ENCODE peak calls at places on chromosomes 5 and 9, in ten cellular contexts. One of them, this sample, is unnamed.

GRCh38 chr5:125865166-125865815 is 557.9 kb upstream of the GRAMD2B start:
- DNase-seq in AG09319: no peak
- DNase-seq in neural crest cell: no peak
- DNase-seq in ACHN: no peak
- DNase-seq in activated CD4-positive, alpha-beta T cell treated with anti-CD3 and anti-CD28 coated beads, Interleukin-2, amount 10 ng/mL, durations not matched to agents 7 days and 5 days: no peak
- DNase-seq in NCI-H460: no peak
- DNase-seq in PC-3: peak; percentile 51
- DNase-seq in cardiac muscle cell: peak; percentile 57
- DNase-seq in AG04450: no peak
- DNase-seq in endothelial cell: no peak
- DNase-seq in this sample: no peak

GRCh38 chr5:123035950-123036390 is 555 bp downstream of the PPIC start:
- DNase-seq in cardiac muscle cell: peak; percentile 63
- DNase-seq in AG09319: no peak
- DNase-seq in PC-3: peak; percentile 39
- DNase-seq in neural crest cell: peak; percentile 14
- DNase-seq in ACHN: peak; percentile 61
- DNase-seq in NCI-H460: no peak
- DNase-seq in activated CD4-positive, alpha-beta T cell treated with anti-CD3 and anti-CD28 coated beads, Interleukin-2, amount 10 ng/mL, durations not matched to agents 7 days and 5 days: no peak
- DNase-seq in AG04450: no peak
- DNase-seq in endothelial cell: peak; percentile 65
- DNase-seq in this sample: no peak

GRCh38 chr9:84154320-84154719 is 173.7 kb downstream of the RMI1 start:
- DNase-seq in PC-3: no peak
- DNase-seq in neural crest cell: no peak
- DNase-seq in NCI-H460: no peak
- DNase-seq in activated CD4-positive, alpha-beta T cell treated with anti-CD3 and anti-CD28 coated beads, Interleukin-2, amount 10 ng/mL, durations not matched to agents 7 days and 5 days: no peak
- DNase-seq in AG09319: no peak
- DNase-seq in ACHN: no peak
- DNase-seq in endothelial cell: no peak
- DNase-seq in cardiac muscle cell: peak; percentile 75
- DNase-seq in AG04450: no peak
- DNase-seq in this sample: no peak

GRCh38 chr5:116574682-116575634 is at the start of gene SEMA6A:
- DNase-seq in AG09319: peak; percentile 39
- DNase-seq in AG04450: peak; percentile 44
- DNase-seq in cardiac muscle cell: peak; percentile 91
- DNase-seq in ACHN: peak; percentile 96
- DNase-seq in endothelial cell: peak; percentile 99
- DNase-seq in PC-3: peak; percentile 77
- DNase-seq in neural crest cell: peak; percentile 94
- DNase-seq in activated CD4-positive, alpha-beta T cell treated with anti-CD3 and anti-CD28 coated beads, Interleukin-2, amount 10 ng/mL, durations not matched to agents 7 days and 5 days: peak; percentile 60
- DNase-seq in NCI-H460: peak; percentile 82
- DNase-seq in this sample: peak; percentile 69

GRCh38 chr9:134936762-134937555 is 19.2 kb upstream of the FCN1 start:
- DNase-seq in PC-3: no peak
- DNase-seq in ACHN: no peak
- DNase-seq in neural crest cell: no peak
- DNase-seq in AG04450: no peak
- DNase-seq in cardiac muscle cell: no peak
- DNase-seq in endothelial cell: no peak
- DNase-seq in activated CD4-positive, alpha-beta T cell treated with anti-CD3 and anti-CD28 coated beads, Interleukin-2, amount 10 ng/mL, durations not matched to agents 7 days and 5 days: no peak
- DNase-seq in AG09319: no peak
- DNase-seq in NCI-H460: no peak
- DNase-seq in this sample: no peak

GRCh38 chr5:116542619-116543018 is 32.0 kb downstream of the SEMA6A start:
- DNase-seq in PC-3: no peak
- DNase-seq in ACHN: no peak
- DNase-seq in activated CD4-positive, alpha-beta T cell treated with anti-CD3 and anti-CD28 coated beads, Interleukin-2, amount 10 ng/mL, durations not matched to agents 7 days and 5 days: no peak
- DNase-seq in neural crest cell: no peak
- DNase-seq in NCI-H460: no peak
- DNase-seq in AG09319: no peak
- DNase-seq in cardiac muscle cell: no peak
- DNase-seq in AG04450: no peak
- DNase-seq in endothelial cell: no peak
- DNase-seq in this sample: no peak

GRCh38 chr5:40381676-40382363 is 297.9 kb upstream of the PTGER4 start:
- DNase-seq in neural crest cell: no peak
- DNase-seq in activated CD4-positive, alpha-beta T cell treated with anti-CD3 and anti-CD28 coated beads, Interleukin-2, amount 10 ng/mL, durations not matched to agents 7 days and 5 days: no peak
- DNase-seq in PC-3: peak; percentile 96
- DNase-seq in cardiac muscle cell: no peak
- DNase-seq in endothelial cell: no peak
- DNase-seq in NCI-H460: peak; percentile 64
- DNase-seq in AG04450: no peak
- DNase-seq in AG09319: no peak
- DNase-seq in ACHN: no peak
- DNase-seq in this sample: no peak

GRCh38 chr9:137313326-137313920 is 11.4 kb upstream of the NRARP start:
- DNase-seq in AG09319: no peak
- DNase-seq in neural crest cell: no peak
- DNase-seq in cardiac muscle cell: no peak
- DNase-seq in endothelial cell: peak; percentile 4
- DNase-seq in activated CD4-positive, alpha-beta T cell treated with anti-CD3 and anti-CD28 coated beads, Interleukin-2, amount 10 ng/mL, durations not matched to agents 7 days and 5 days: no peak
- DNase-seq in NCI-H460: no peak
- DNase-seq in PC-3: no peak
- DNase-seq in ACHN: no peak
- DNase-seq in AG04450: no peak
- DNase-seq in this sample: no peak

GRCh38 chr5:143682788-143683419 is 129.1 kb upstream of the HMHB1 start:
- DNase-seq in AG04450: no peak
- DNase-seq in ACHN: no peak
- DNase-seq in activated CD4-positive, alpha-beta T cell treated with anti-CD3 and anti-CD28 coated beads, Interleukin-2, amount 10 ng/mL, durations not matched to agents 7 days and 5 days: no peak
- DNase-seq in neural crest cell: no peak
- DNase-seq in AG09319: no peak
- DNase-seq in NCI-H460: no peak
- DNase-seq in cardiac muscle cell: no peak
- DNase-seq in PC-3: no peak
- DNase-seq in endothelial cell: no peak
- DNase-seq in this sample: no peak

GRCh38 chr5:149803153-149803552 is 73.0 kb downstream of the PPARGC1B start:
- DNase-seq in endothelial cell: no peak
- DNase-seq in NCI-H460: no peak
- DNase-seq in neural crest cell: no peak
- DNase-seq in AG04450: no peak
- DNase-seq in AG09319: no peak
- DNase-seq in activated CD4-positive, alpha-beta T cell treated with anti-CD3 and anti-CD28 coated beads, Interleukin-2, amount 10 ng/mL, durations not matched to agents 7 days and 5 days: no peak
- DNase-seq in PC-3: no peak
- DNase-seq in ACHN: no peak
- DNase-seq in cardiac muscle cell: no peak
- DNase-seq in this sample: no peak

GRCh38 chr5:137400571-137400970 is 98.6 kb downstream of the SPOCK1 start:
- DNase-seq in PC-3: no peak
- DNase-seq in AG09319: no peak
- DNase-seq in neural crest cell: no peak
- DNase-seq in activated CD4-positive, alpha-beta T cell treated with anti-CD3 and anti-CD28 coated beads, Interleukin-2, amount 10 ng/mL, durations not matched to agents 7 days and 5 days: no peak
- DNase-seq in NCI-H460: no peak
- DNase-seq in endothelial cell: no peak
- DNase-seq in cardiac muscle cell: no peak
- DNase-seq in AG04450: no peak
- DNase-seq in ACHN: no peak
- DNase-seq in this sample: no peak

GRCh38 chr5:170774831-170775230 is 8.7 kb upstream of the GABRP start:
- DNase-seq in neural crest cell: no peak
- DNase-seq in AG09319: no peak
- DNase-seq in activated CD4-positive, alpha-beta T cell treated with anti-CD3 and anti-CD28 coated beads, Interleukin-2, amount 10 ng/mL, durations not matched to agents 7 days and 5 days: no peak
- DNase-seq in ACHN: no peak
- DNase-seq in AG04450: no peak
- DNase-seq in PC-3: no peak
- DNase-seq in NCI-H460: no peak
- DNase-seq in cardiac muscle cell: no peak
- DNase-seq in endothelial cell: no peak
- DNase-seq in this sample: no peak

GRCh38 chr5:65382582-65382981 is 99.1 kb downstream of the ADAMTS6 start:
- DNase-seq in activated CD4-positive, alpha-beta T cell treated with anti-CD3 and anti-CD28 coated beads, Interleukin-2, amount 10 ng/mL, durations not matched to agents 7 days and 5 days: no peak
- DNase-seq in endothelial cell: no peak
- DNase-seq in cardiac muscle cell: no peak
- DNase-seq in AG04450: no peak
- DNase-seq in PC-3: peak; percentile 11
- DNase-seq in AG09319: no peak
- DNase-seq in ACHN: no peak
- DNase-seq in neural crest cell: no peak
- DNase-seq in NCI-H460: no peak
- DNase-seq in this sample: no peak

GRCh38 chr9:128275198-128276007 is at the start of gene GOLGA2:
- DNase-seq in AG09319: no peak
- DNase-seq in activated CD4-positive, alpha-beta T cell treated with anti-CD3 and anti-CD28 coated beads, Interleukin-2, amount 10 ng/mL, durations not matched to agents 7 days and 5 days: no peak
- DNase-seq in ACHN: peak; percentile 33
- DNase-seq in NCI-H460: no peak
- DNase-seq in cardiac muscle cell: peak; percentile 73
- DNase-seq in endothelial cell: peak; percentile 20
- DNase-seq in PC-3: no peak
- DNase-seq in AG04450: no peak
- DNase-seq in neural crest cell: peak; percentile 16
- DNase-seq in this sample: no peak

GRCh38 chr5:112681481-112681908 is 56.2 kb upstream of the APC start:
- DNase-seq in cardiac muscle cell: peak; percentile 16
- DNase-seq in endothelial cell: no peak
- DNase-seq in AG09319: no peak
- DNase-seq in ACHN: no peak
- DNase-seq in PC-3: no peak
- DNase-seq in neural crest cell: no peak
- DNase-seq in activated CD4-positive, alpha-beta T cell treated with anti-CD3 and anti-CD28 coated beads, Interleukin-2, amount 10 ng/mL, durations not matched to agents 7 days and 5 days: no peak
- DNase-seq in NCI-H460: no peak
- DNase-seq in AG04450: no peak
- DNase-seq in this sample: no peak

GRCh38 chr9:35806101-35806500 is 6.0 kb downstream of the SPAG8 start:
- DNase-seq in AG09319: no peak
- DNase-seq in ACHN: no peak
- DNase-seq in activated CD4-positive, alpha-beta T cell treated with anti-CD3 and anti-CD28 coated beads, Interleukin-2, amount 10 ng/mL, durations not matched to agents 7 days and 5 days: no peak
- DNase-seq in PC-3: no peak
- DNase-seq in endothelial cell: no peak
- DNase-seq in neural crest cell: no peak
- DNase-seq in cardiac muscle cell: no peak
- DNase-seq in AG04450: no peak
- DNase-seq in NCI-H460: no peak
- DNase-seq in this sample: no peak

GRCh38 chr5:121429761-121430160 is 421.9 kb upstream of the FTMT start:
- DNase-seq in AG04450: no peak
- DNase-seq in endothelial cell: no peak
- DNase-seq in NCI-H460: no peak
- DNase-seq in PC-3: peak; percentile 12
- DNase-seq in ACHN: no peak
- DNase-seq in activated CD4-positive, alpha-beta T cell treated with anti-CD3 and anti-CD28 coated beads, Interleukin-2, amount 10 ng/mL, durations not matched to agents 7 days and 5 days: no peak
- DNase-seq in AG09319: no peak
- DNase-seq in cardiac muscle cell: no peak
- DNase-seq in neural crest cell: no peak
- DNase-seq in this sample: no peak

GRCh38 chr5:123610209-123610608 is 98.2 kb downstream of the CSNK1G3 start:
- DNase-seq in ACHN: no peak
- DNase-seq in AG09319: no peak
- DNase-seq in NCI-H460: no peak
- DNase-seq in activated CD4-positive, alpha-beta T cell treated with anti-CD3 and anti-CD28 coated beads, Interleukin-2, amount 10 ng/mL, durations not matched to agents 7 days and 5 days: no peak
- DNase-seq in AG04450: no peak
- DNase-seq in cardiac muscle cell: no peak
- DNase-seq in endothelial cell: no peak
- DNase-seq in PC-3: no peak
- DNase-seq in neural crest cell: no peak
- DNase-seq in this sample: no peak

GRCh38 chr5:65611524-65611923 is 12.6 kb downstream of the TRIM23 start:
- DNase-seq in NCI-H460: no peak
- DNase-seq in endothelial cell: no peak
- DNase-seq in AG04450: no peak
- DNase-seq in activated CD4-positive, alpha-beta T cell treated with anti-CD3 and anti-CD28 coated beads, Interleukin-2, amount 10 ng/mL, durations not matched to agents 7 days and 5 days: no peak
- DNase-seq in AG09319: no peak
- DNase-seq in ACHN: peak; percentile 94
- DNase-seq in cardiac muscle cell: no peak
- DNase-seq in neural crest cell: no peak
- DNase-seq in PC-3: peak; percentile 43
- DNase-seq in this sample: no peak

GRCh38 chr9:77453857-77454647 is 194.1 kb downstream of the GNA14 start:
- DNase-seq in endothelial cell: no peak
- DNase-seq in PC-3: no peak
- DNase-seq in activated CD4-positive, alpha-beta T cell treated with anti-CD3 and anti-CD28 coated beads, Interleukin-2, amount 10 ng/mL, durations not matched to agents 7 days and 5 days: no peak
- DNase-seq in cardiac muscle cell: no peak
- DNase-seq in AG04450: no peak
- DNase-seq in AG09319: no peak
- DNase-seq in neural crest cell: no peak
- DNase-seq in NCI-H460: no peak
- DNase-seq in ACHN: no peak
- DNase-seq in this sample: no peak

GRCh38 chr5:91850031-91850430 is 466.9 kb upstream of the ARRDC3 start:
- DNase-seq in AG04450: no peak
- DNase-seq in ACHN: no peak
- DNase-seq in neural crest cell: no peak
- DNase-seq in PC-3: peak; percentile 50
- DNase-seq in activated CD4-positive, alpha-beta T cell treated with anti-CD3 and anti-CD28 coated beads, Interleukin-2, amount 10 ng/mL, durations not matched to agents 7 days and 5 days: no peak
- DNase-seq in endothelial cell: no peak
- DNase-seq in cardiac muscle cell: no peak
- DNase-seq in NCI-H460: peak; percentile 15
- DNase-seq in AG09319: no peak
- DNase-seq in this sample: no peak

GRCh38 chr9:93276973-93277372 is 93.0 kb downstream of the WNK2 start:
- DNase-seq in ACHN: no peak
- DNase-seq in AG04450: no peak
- DNase-seq in endothelial cell: no peak
- DNase-seq in NCI-H460: no peak
- DNase-seq in PC-3: peak; percentile 7
- DNase-seq in cardiac muscle cell: no peak
- DNase-seq in activated CD4-positive, alpha-beta T cell treated with anti-CD3 and anti-CD28 coated beads, Interleukin-2, amount 10 ng/mL, durations not matched to agents 7 days and 5 days: no peak
- DNase-seq in AG09319: no peak
- DNase-seq in neural crest cell: no peak
- DNase-seq in this sample: no peak

GRCh38 chr5:72283358-72283757 is 36.7 kb downstream of the MRPS27 start:
- DNase-seq in ACHN: no peak
- DNase-seq in PC-3: no peak
- DNase-seq in AG04450: no peak
- DNase-seq in cardiac muscle cell: peak; percentile 32
- DNase-seq in activated CD4-positive, alpha-beta T cell treated with anti-CD3 and anti-CD28 coated beads, Interleukin-2, amount 10 ng/mL, durations not matched to agents 7 days and 5 days: no peak
- DNase-seq in NCI-H460: no peak
- DNase-seq in neural crest cell: no peak
- DNase-seq in AG09319: no peak
- DNase-seq in endothelial cell: no peak
- DNase-seq in this sample: no peak

GRCh38 chr9:110650261-110650660 is 18.3 kb upstream of the MUSK start:
- DNase-seq in NCI-H460: no peak
- DNase-seq in ACHN: no peak
- DNase-seq in PC-3: peak; percentile 68
- DNase-seq in AG04450: peak; percentile 76
- DNase-seq in neural crest cell: no peak
- DNase-seq in endothelial cell: no peak
- DNase-seq in cardiac muscle cell: peak; percentile 18
- DNase-seq in AG09319: peak; percentile 44
- DNase-seq in activated CD4-positive, alpha-beta T cell treated with anti-CD3 and anti-CD28 coated beads, Interleukin-2, amount 10 ng/mL, durations not matched to agents 7 days and 5 days: no peak
- DNase-seq in this sample: no peak

GRCh38 chr9:26261503-26262330 is 583.5 kb upstream of the TUSC1 start:
- DNase-seq in endothelial cell: no peak
- DNase-seq in neural crest cell: no peak
- DNase-seq in AG09319: no peak
- DNase-seq in cardiac muscle cell: peak; percentile 73
- DNase-seq in activated CD4-positive, alpha-beta T cell treated with anti-CD3 and anti-CD28 coated beads, Interleukin-2, amount 10 ng/mL, durations not matched to agents 7 days and 5 days: no peak
- DNase-seq in AG04450: peak; percentile 43
- DNase-seq in ACHN: peak; percentile 87
- DNase-seq in PC-3: peak; percentile 86
- DNase-seq in NCI-H460: peak; percentile 53
- DNase-seq in this sample: no peak